ENCODE peak calls at places on chromosomes 11 and 22, in eight cellular contexts. S, K, Z, L, F, V, U and T are unnamed samples.

GRCh38 chr11:72965672-72966071 is 151.5 kb downstream of the ATG16L2 start:
- DNase-seq in K (no peak), F (no peak), L (no peak), Z (no peak), U (no peak), V (no peak), S (no peak), T (no peak)

GRCh38 chr22:20009582-20010306 is 6.9 kb downstream of the ARVCF start:
- DNase-seq in L (no peak), Z (no peak), S (no peak), V (no peak), K (peak; percentile 9), U (no peak), F (no peak), T (no peak)

GRCh38 chr22:28670691-28671261 is 8.9 kb downstream of the TTC28 start:
- DNase-seq in K (no peak), F (no peak), U (no peak), L (no peak), V (peak; percentile 35), S (no peak), Z (no peak), T (no peak)

GRCh38 chr11:129386795-129387390 is 11.2 kb downstream of the BARX2 start:
- DNase-seq in U (no peak), L (no peak), K (no peak), S (no peak), V (no peak), F (no peak), Z (no peak), T (no peak)

GRCh38 chr11:27179334-27179733 is 138.7 kb downstream of the BBOX1 start:
- DNase-seq in U (no peak), S (no peak), K (no peak), V (no peak), F (no peak), Z (no peak), L (no peak), T (peak; percentile 90)

GRCh38 chr22:37282385-37282677 is at the start of gene CYTH4:
- DNase-seq in V (peak; percentile 53), F (peak; percentile 48), K (peak; percentile 76), Z (peak; percentile 65), S (no peak), U (no peak), L (no peak), T (no peak)

GRCh38 chr11:26820739-26821138 is 98.9 kb upstream of the SLC5A12 start:
- DNase-seq in K (no peak), V (peak; percentile 84), F (no peak), U (peak; percentile 82), Z (no peak), S (no peak), L (no peak), T (no peak)

GRCh38 chr11:120722539-120722938 is 211.0 kb downstream of the GRIK4 start:
- DNase-seq in U (no peak), F (no peak), Z (no peak), S (no peak), V (no peak), L (no peak), K (no peak), T (no peak)

GRCh38 chr11:69630009-69630870 is 10.7 kb upstream of the CCND1 start:
- DNase-seq in U (peak; percentile 28), Z (no peak), S (no peak), K (no peak), F (no peak), L (no peak), V (peak; percentile 8), T (no peak)

GRCh38 chr11:76588455-76589325 is 81.9 kb downstream of the LRRC32 start:
- DNase-seq in Z (no peak), F (no peak), U (no peak), V (no peak), S (no peak), K (peak; percentile 88), L (no peak), T (no peak)

GRCh38 chr11:124863826-124864165 is 1.4 kb upstream of the ROBO3 start:
- DNase-seq in L (no peak), K (no peak), U (no peak), S (no peak), V (no peak), Z (no peak), F (no peak), T (no peak)

GRCh38 chr11:132116516-132116915 is 746.1 kb downstream of the NTM start:
- DNase-seq in K (no peak), F (no peak), Z (no peak), U (no peak), L (no peak), V (no peak), S (no peak), T (no peak)

GRCh38 chr11:97364047-97364446 is 974.2 kb downstream of the JRKL start:
- DNase-seq in Z (no peak), S (no peak), V (peak; percentile 27), F (no peak), U (peak; percentile 5), K (no peak), L (peak; percentile 45), T (no peak)

GRCh38 chr11:74819400-74819799 is 70.8 kb downstream of the RNF169 start:
- DNase-seq in F (no peak), S (no peak), L (peak; percentile 29), K (no peak), U (no peak), V (peak; percentile 6), Z (no peak), T (no peak)

GRCh38 chr11:12243511-12243910 is 133.1 kb downstream of the MICAL2 start:
- DNase-seq in L (no peak), Z (no peak), S (no peak), K (no peak), F (no peak), V (no peak), U (no peak), T (peak; percentile 96)

GRCh38 chr11:128208329-128209220 is 378.8 kb downstream of the ETS1 start:
- DNase-seq in K (peak; percentile 42), V (peak; percentile 97), F (no peak), S (no peak), L (no peak), Z (no peak), U (peak; percentile 96), T (peak; percentile 33)

GRCh38 chr11:15843309-15843857 is 513.0 kb downstream of the SOX6 start:
- DNase-seq in F (no peak), U (no peak), S (no peak), K (no peak), Z (no peak), V (no peak), L (peak; percentile 98), T (peak; percentile 65)